ENCODE peak calls at places on chromosomes 16 and 17, in ten cellular contexts. G is H1, H is HCT116, A is GM12878, M is SK-N-SH, T is K562, V is WTC11, L is A549, D is NB4, E is HepG2. X is an unnamed sample.

GRCh38 chr17:40833882-40834281 is 11.5 kb upstream of the KRT10 start:
- DNase-seq in H (no peak), M (no peak), D (no peak), T (no peak), E (no peak), A (no peak), L (no peak), G (no peak), V (no peak), X (no peak)

GRCh38 chr16:27364493-27365141 is 37.4 kb upstream of the IL21R start:
- DNase-seq in D (no peak), G (no peak), A (no peak), L (peak; percentile 44), H (no peak), M (no peak), T (no peak), V (no peak), E (peak; percentile 97), X (no peak)

GRCh38 chr16:84054916-84055315 is 12.3 kb upstream of the SLC38A8 start:
- DNase-seq in E (no peak), D (no peak), T (no peak), G (no peak), M (no peak), V (peak; percentile 55), L (no peak), H (no peak), A (no peak), X (no peak)

GRCh38 chr17:48335858-48336500 is 94.0 kb downstream of the SKAP1 start:
- DNase-seq in H (peak; percentile 78), A (peak; percentile 37), G (no peak), L (peak; percentile 35), T (peak; percentile 14), D (peak; percentile 45), M (peak; percentile 34), V (no peak), E (peak; percentile 42), X (peak; percentile 87)

GRCh38 chr16:85436207-85436606 is 176.9 kb upstream of the GSE1 start:
- DNase-seq in D (no peak), M (no peak), T (no peak), L (no peak), G (no peak), H (no peak), V (no peak), E (no peak), A (no peak), X (no peak)

GRCh38 chr16:29777576-29778360 is at the start of gene ZG16:
- DNase-seq in D (no peak), V (no peak), M (no peak), G (no peak), L (no peak), A (no peak), H (no peak), E (no peak), T (no peak), X (no peak)

GRCh38 chr16:30541502-30542329 is 7.1 kb upstream of the ZNF747 start:
- DNase-seq in M (no peak), T (peak; percentile 34), H (no peak), E (peak; percentile 47), A (no peak), L (no peak), G (no peak), V (no peak), D (no peak), X (peak; percentile 59)

GRCh38 chr17:79072544-79072943 is 2.1 kb upstream of the ENGASE start:
- DNase-seq in V (no peak), T (no peak), A (no peak), L (no peak), E (no peak), G (no peak), D (no peak), H (no peak), M (no peak), X (no peak)

GRCh38 chr17:42543190-42544079 is 7.4 kb downstream of the NAGLU start:
- DNase-seq in T (peak; percentile 5), L (no peak), M (no peak), G (no peak), D (no peak), E (no peak), A (no peak), V (no peak), H (no peak), X (no peak)

GRCh38 chr17:60468371-60468770 is 46.1 kb downstream of the CHCT1 start:
- DNase-seq in D (no peak), E (no peak), H (no peak), M (no peak), A (no peak), T (no peak), L (no peak), V (no peak), G (no peak), X (peak; percentile 87)

GRCh38 chr16:50238868-50239301 is 27.5 kb upstream of the ADCY7 start:
- DNase-seq in T (no peak), D (no peak), E (no peak), H (no peak), M (no peak), G (no peak), L (no peak), A (no peak), V (no peak), X (no peak)

GRCh38 chr16:56075732-56076131 is 115.6 kb upstream of the GNAO1 start:
- DNase-seq in M (no peak), G (no peak), L (no peak), V (no peak), A (no peak), E (no peak), H (no peak), T (no peak), D (no peak), X (no peak)

GRCh38 chr16:1098266-1098991 is 2.4 kb upstream of the C1QTNF8 start:
- DNase-seq in H (no peak), A (no peak), M (no peak), G (no peak), D (no peak), T (no peak), E (no peak), V (no peak), L (no peak), X (no peak)

GRCh38 chr16:19436540-19436939 is 18.9 kb downstream of the TMC5 start:
- DNase-seq in D (no peak), L (no peak), A (no peak), V (no peak), T (no peak), E (no peak), H (no peak), G (no peak), M (no peak), X (no peak)

DNA sequence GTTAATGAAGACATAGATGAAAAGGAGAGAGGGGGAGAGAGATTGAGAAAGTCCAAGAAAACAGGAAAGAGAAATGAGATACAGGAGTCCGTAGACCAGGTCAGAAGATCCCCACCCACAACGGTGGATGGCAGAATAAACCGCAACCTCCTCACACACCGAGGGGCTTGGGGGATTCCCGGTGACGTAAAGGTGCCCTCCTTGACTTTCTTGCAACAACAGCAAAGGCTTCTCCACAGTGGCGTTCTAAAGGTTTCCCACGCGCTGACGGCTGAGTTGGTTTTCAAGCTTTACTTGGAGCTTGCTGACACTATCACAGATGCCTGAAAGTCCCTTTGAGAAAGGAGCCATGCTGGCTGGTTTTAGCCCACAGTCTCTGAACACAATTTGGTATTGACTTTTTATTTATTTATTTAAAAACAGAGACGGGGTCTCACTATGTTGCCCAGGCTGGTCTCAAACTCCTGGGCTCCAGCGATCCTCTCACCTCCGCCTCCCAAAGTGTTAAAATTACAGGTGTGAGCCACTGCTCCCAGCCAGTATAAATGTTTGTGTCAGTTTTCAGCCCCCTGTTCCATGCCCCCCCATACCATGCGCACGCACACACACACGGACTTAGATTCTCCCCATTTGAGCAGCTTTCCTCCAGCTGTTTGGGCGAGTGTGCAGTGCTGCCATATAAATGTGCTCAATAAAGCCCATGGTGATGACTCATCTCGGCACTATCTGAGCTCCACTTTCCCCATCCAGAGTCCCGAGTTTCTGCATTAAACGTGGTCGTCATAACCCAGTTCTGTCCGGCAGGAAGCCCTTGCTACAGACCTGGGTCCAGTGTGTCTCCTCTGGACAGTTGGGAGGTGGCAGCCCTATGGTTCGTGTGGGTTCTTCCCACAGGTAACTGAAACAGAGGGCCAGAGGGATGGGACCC is 33.0 kb upstream of the SEC14L1 start:
- DNase-seq in G (no peak), A (peak; percentile 94), M (no peak), L (no peak), V (no peak), T (no peak), H (no peak), D (no peak), E (no peak), X (no peak)
- TF ChIP-seq MAX in G (no peak), A (no peak), M (no peak), L (no peak), V (no peak), T (no peak), H (no peak), D (no peak), E (no peak), X (no peak)

GRCh38 chr17:34584805-34585416 is 5.5 kb downstream of the TMEM132E start:
- DNase-seq in G (no peak), M (peak; percentile 75), L (peak; percentile 49), V (no peak), T (no peak), D (peak; percentile 57), A (no peak), E (no peak), H (no peak), X (peak; percentile 4)
- TF ChIP-seq MAX in G (no peak), M (no peak), L (no peak), V (no peak), T (no peak), D (peak; percentile 30), A (no peak), E (no peak), H (no peak), X (no peak)

GRCh38 chr17:44970136-44970737 is 2.1 kb upstream of the C1QL1 start:
- DNase-seq in A (no peak), H (no peak), G (no peak), E (no peak), L (no peak), T (no peak), M (peak; percentile 77), D (no peak), V (peak; percentile 44), X (no peak)
- TF ChIP-seq MAX in A (no peak), H (no peak), G (no peak), E (no peak), L (no peak), T (no peak), M (no peak), D (no peak), V (no peak), X (no peak)

GRCh38 chr17:35575759-35576158 is 2.6 kb downstream of the PEX12 start:
- DNase-seq in L (no peak), E (no peak), T (no peak), G (no peak), D (no peak), M (no peak), H (no peak), V (no peak), A (no peak), X (no peak)

GRCh38 chr17:35578929-35579448 is 618 bp upstream of the PEX12 start:
- DNase-seq in H (no peak), A (no peak), D (peak; percentile 28), T (no peak), L (no peak), E (no peak), M (peak; percentile 10), G (no peak), V (no peak), X (no peak)

GRCh38 chr17:35578195-35578928 is at the start of gene PEX12:
- DNase-seq in E (peak; percentile 92), H (peak; percentile 81), A (peak; percentile 58), M (peak; percentile 87), L (peak; percentile 93), V (peak; percentile 83), D (peak; percentile 95), G (peak; percentile 50), T (peak; percentile 78), X (peak; percentile 83)

GRCh38 chr17:35577826-35578194 is 561 bp downstream of the PEX12 start:
- DNase-seq in H (no peak), G (no peak), V (no peak), E (no peak), L (no peak), A (no peak), M (peak; percentile 22), D (peak; percentile 18), T (peak; percentile 22), X (no peak)
- TF ChIP-seq MAX in H (no peak), G (no peak), V (no peak), E (no peak), L (no peak), A (no peak), M (no peak), D (no peak), T (no peak), X (no peak)

X was measured in endothelial cell of umbilical vein.